ENCODE peak calls at places on chromosomes 4 and X, in seven cellular contexts. J is lower lobe of right lung; C is CD8-positive, alpha-beta memory T cell; Y is HCT116; N is mammary epithelial cell; Q is MG63; S is HFF-Myc. Z is an unnamed sample.

GRCh38 chrX:39972340-39972739 is 125.4 kb downstream of the BCOR start:
- DNase-seq in S (no peak), N (no peak), C (no peak), J (no peak), Y (no peak), Q (peak; percentile 44), Z (no peak)

GRCh38 chr4:106763044-106763443 is 273.1 kb downstream of the DKK2 start:
- DNase-seq in C (no peak), S (peak; percentile 36), Y (no peak), J (no peak), Q (peak; percentile 30), N (peak; percentile 52), Z (no peak)

GRCh38 chr4:15291133-15291532 is 136.7 kb upstream of the C1QTNF7 start:
- DNase-seq in C (no peak), Y (no peak), J (no peak), N (peak; percentile 5), S (no peak), Q (no peak), Z (no peak)

GRCh38 chrX:78199851-78200250 is 60.4 kb upstream of the TAF9B start:
- DNase-seq in S (peak; percentile 4), C (no peak), N (peak; percentile 8), J (no peak), Q (no peak), Y (peak; percentile 8), Z (no peak)

GRCh38 chr4:11548529-11549176 is 120.0 kb upstream of the HS3ST1 start:
- DNase-seq in J (no peak), Y (peak; percentile 95), N (peak; percentile 86), Q (no peak), C (no peak), S (no peak), Z (peak; percentile 72)

GRCh38 chr4:10051536-10052135 is 30.3 kb upstream of the SLC2A9 start:
- DNase-seq in S (no peak), Q (no peak), J (no peak), C (no peak), Y (no peak), N (no peak), Z (no peak)

GRCh38 chrX:53354669-53355068 is 67.8 kb downstream of the SMC1A start:
- DNase-seq in S (no peak), Q (no peak), Y (no peak), J (no peak), C (no peak), N (no peak), Z (no peak)

GRCh38 chrX:151680805-151681204 is 14.5 kb upstream of the PRRG3 start:
- DNase-seq in Y (peak; percentile 32), S (no peak), C (no peak), Q (peak; percentile 17), N (peak; percentile 8), J (no peak), Z (no peak)

GRCh38 chr4:106898621-106899230 is 137.4 kb downstream of the DKK2 start:
- DNase-seq in Q (peak; percentile 15), Y (peak; percentile 51), J (no peak), C (no peak), S (peak; percentile 59), N (peak; percentile 37), Z (peak; percentile 5)

GRCh38 chr4:112861378-112862317 is 187.8 kb upstream of the ANK2 start:
- DNase-seq in C (no peak), S (no peak), Q (no peak), Y (no peak), N (no peak), J (no peak), Z (no peak)

GRCh38 chr4:70315928-70316327 is 18.9 kb upstream of the CABS1 start:
- DNase-seq in N (no peak), Q (no peak), C (no peak), J (no peak), S (no peak), Y (peak; percentile 0), Z (no peak)

GRCh38 chr4:157810137-157810774 is 362.6 kb downstream of the GASK1B start:
- DNase-seq in Y (no peak), N (peak; percentile 46), Q (no peak), C (no peak), J (no peak), S (no peak), Z (no peak)

GRCh38 chrX:19889582-19890342 is 2.4 kb upstream of the SH3KBP1 start:
- DNase-seq in Q (peak; percentile 34), S (no peak), C (peak; percentile 31), N (peak; percentile 76), Y (peak; percentile 37), J (no peak), Z (no peak)

GRCh38 chr4:84578540-84579409 is 4.2 kb upstream of the CDS1 start:
- DNase-seq in J (no peak), Y (peak; percentile 51), S (peak; percentile 11), C (no peak), N (peak; percentile 55), Q (no peak), Z (no peak)

GRCh38 chrX:10634681-10635161 is 14.3 kb upstream of the MID1 start:
- DNase-seq in N (peak; percentile 95), Q (peak; percentile 81), C (no peak), J (no peak), Y (peak; percentile 81), S (peak; percentile 59), Z (peak; percentile 78)

GRCh38 chrX:33053001-33053400 is 158.3 kb downstream of the DMD start:
- DNase-seq in J (no peak), N (no peak), Q (peak; percentile 7), Y (no peak), C (no peak), S (no peak), Z (no peak)

GRCh38 chr4:174592985-174593335 is 70.7 kb upstream of the HPGD start:
- DNase-seq in J (no peak), S (no peak), N (peak; percentile 17), C (no peak), Y (no peak), Q (peak; percentile 70), Z (peak; percentile 42)

GRCh38 chrX:54977387-54977786 is 16.6 kb downstream of the PFKFB1 start:
- DNase-seq in S (no peak), Q (no peak), C (no peak), Y (no peak), J (no peak), N (no peak), Z (no peak)

GRCh38 chrX:15617111-15617510 is 16.4 kb upstream of the ACE2 start:
- DNase-seq in Q (peak; percentile 30), Y (no peak), C (no peak), N (peak; percentile 11), S (no peak), J (no peak), Z (no peak)

GRCh38 chr4:147015531-147015930 is 69.9 kb upstream of the TTC29 start:
- DNase-seq in S (peak; percentile 32), Y (no peak), N (no peak), C (no peak), J (no peak), Q (no peak), Z (no peak)

GRCh38 chr4:39719804-39720580 is 22.1 kb downstream of the UBE2K start:
- DNase-seq in Q (no peak), J (no peak), Y (no peak), N (peak; percentile 57), S (no peak), C (no peak), Z (no peak)

GRCh38 chrX:77200663-77201062 is 246.5 kb upstream of the FGF16 start:
- DNase-seq in Y (no peak), S (no peak), N (no peak), Q (no peak), J (no peak), C (no peak), Z (no peak)

GRCh38 chr4:12022409-12022808 is 593.7 kb upstream of the HS3ST1 start:
- DNase-seq in J (no peak), N (no peak), S (no peak), Q (no peak), Y (no peak), C (no peak), Z (no peak)

GRCh38 chrX:15206306-15206705 is 63.6 kb downstream of the ASB9 start:
- DNase-seq in Y (no peak), C (no peak), Q (no peak), N (no peak), S (no peak), J (no peak), Z (no peak)

GRCh38 chr4:99221980-99222379 is 2.9 kb upstream of the ADH6 start:
- DNase-seq in S (no peak), Q (no peak), Y (no peak), C (no peak), N (no peak), J (no peak), Z (no peak)

DNA sequence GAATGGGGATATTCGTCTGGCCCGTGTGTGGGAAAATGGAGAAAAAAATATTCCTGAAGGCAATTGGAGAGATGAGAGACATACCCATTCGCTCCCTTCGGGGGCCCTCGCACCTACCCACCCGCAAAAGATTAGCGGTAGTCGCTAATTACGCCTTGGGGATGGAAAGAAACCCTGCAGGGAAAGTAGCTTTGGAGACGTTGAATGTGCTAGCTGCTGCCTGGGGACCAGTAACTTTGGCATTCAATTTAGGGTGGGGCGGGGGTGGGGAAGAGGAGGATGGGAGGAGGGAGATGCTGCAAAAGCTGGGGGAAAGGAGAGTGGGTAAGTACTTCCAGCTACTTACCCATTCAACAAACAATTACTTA is 407 bp upstream of the ZC4H2 start:
- DNase-seq in J (no peak), Y (no peak), C (no peak), Q (no peak), S (no peak), N (no peak), Z (no peak)
- H3K4me3 ChIP-seq in J (peak overlapping the region; percentile 64), Y (no peak overlapping the region), C (peak overlapping the region; percentile 86), Q (no peak overlapping the region), S (peak overlapping the region; percentile 67), N (no peak overlapping the region), Z (peak overlapping the region; percentile 49)

DNA sequence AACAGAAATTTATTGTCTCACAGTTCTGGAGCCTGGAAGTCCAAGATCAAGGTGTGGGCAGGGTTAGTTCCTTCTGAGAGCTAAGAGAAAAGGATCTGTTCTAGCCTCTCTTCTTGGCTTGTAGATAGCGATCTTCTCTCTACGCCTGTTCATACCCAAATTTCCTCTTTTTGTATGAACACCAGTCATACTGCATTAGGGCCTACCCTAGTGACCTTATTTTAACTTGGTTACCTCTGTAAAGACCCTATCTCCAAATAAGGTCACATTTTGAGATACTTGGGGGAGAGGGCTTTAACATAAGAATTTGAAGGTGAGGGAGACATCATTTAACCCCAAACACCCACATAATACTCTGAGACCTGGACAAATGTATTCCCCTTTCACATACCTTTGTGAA is 55.6 kb upstream of the SPP1 start:
- DNase-seq in Y (no peak), N (no peak), C (no peak), J (no peak), S (no peak), Q (no peak), Z (no peak)
- H3K4me3 ChIP-seq in Y (no peak overlapping the region), N (no peak overlapping the region), C (no peak overlapping the region), J (no peak overlapping the region), S (no peak overlapping the region), Q (no peak overlapping the region), Z (no peak overlapping the region)

DNA sequence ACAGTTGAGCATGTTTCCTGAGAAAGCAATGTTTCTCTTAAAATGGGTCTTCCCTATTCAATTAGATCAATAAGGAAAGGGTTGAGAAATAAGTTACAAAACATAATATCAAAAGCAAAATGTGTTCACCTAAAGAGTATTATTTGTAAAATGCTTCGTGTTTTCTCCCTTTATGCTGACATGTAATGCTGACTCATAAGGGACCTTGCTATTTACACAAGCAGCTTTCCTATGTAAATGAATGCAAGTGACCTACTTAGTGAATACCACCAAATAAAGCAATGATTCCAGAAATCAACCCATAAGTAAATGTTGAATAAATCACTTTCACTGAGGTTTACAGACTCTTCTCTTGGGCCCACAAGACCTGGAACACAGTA is 91.5 kb downstream of the ELOVL6 start:
- DNase-seq in S (peak; percentile 4), J (no peak), N (no peak), Q (no peak), Y (no peak), C (no peak), Z (peak; percentile 32)
- H3K4me3 ChIP-seq in S (no peak overlapping the region), J (no peak overlapping the region), N (no peak overlapping the region), Q (no peak overlapping the region), Y (no peak overlapping the region), C (no peak overlapping the region), Z (no peak overlapping the region)

GRCh38 chr4:4843651-4844291 is 15.7 kb upstream of the MSX1 start:
- DNase-seq in S (no peak), J (no peak), N (no peak), Q (no peak), C (no peak), Y (no peak), Z (no peak)
- H3K4me3 ChIP-seq in S (no peak overlapping the region), J (no peak overlapping the region), N (no peak overlapping the region), Q (no peak overlapping the region), C (no peak overlapping the region), Y (no peak overlapping the region), Z (no peak overlapping the region)

Z was measured in kidney epithelial cell.